ENCODE peak calls at places on chromosomes 11 and 22, in seven cellular contexts. C is body of pancreas, W is left lung, P is transverse colon, L is keratinocyte, Z is fibroblast of lung, R is thoracic aorta. X is an unnamed sample. For H3K27me3, the result is how much of the 10 kb centered on the place peaks cover.

GRCh38 chr11:57711414-57712255 is at the start of gene MED19:
- DNase-seq in C (peak), W (peak), P (peak), L (peak), Z (peak), R (peak), X (peak)

GRCh38 chr22:25110596-25110845 is 89.1 kb upstream of the CRYBB3 start:
- DNase-seq in C (no peak), W (no peak), P (no peak), L (no peak), Z (no peak), R (no peak), X (no peak)

GRCh38 chr11:86588566-86589090 is 83.8 kb downstream of the ME3 start:
- DNase-seq in C (no peak), W (peak), P (no peak), L (no peak), Z (peak), R (no peak), X (no peak)

GRCh38 chr11:128845334-128845780 is 21.7 kb downstream of the KCNJ1 start:
- DNase-seq in C (no peak), W (no peak), P (no peak), L (no peak), Z (no peak), R (no peak), X (no peak)

GRCh38 chr11:125036933-125037332 is 26.2 kb upstream of the SLC37A2 start:
- DNase-seq in C (no peak), W (no peak), P (no peak), L (no peak), Z (peak), R (no peak), X (peak)

GRCh38 chr22:36585841-36586240 is 56.9 kb upstream of the EIF3D start:
- DNase-seq in C (no peak), W (no peak), P (no peak), L (peak), Z (no peak), R (no peak), X (no peak)

GRCh38 chr22:39176067-39176621 is 23.7 kb upstream of the CBX7 start:
- DNase-seq in C (peak), W (peak), P (peak), L (no peak), Z (peak), R (no peak), X (no peak)

GRCh38 chr22:27896251-27896650 is 22.8 kb downstream of the PITPNB start:
- DNase-seq in C (no peak), W (no peak), P (peak), L (no peak), Z (no peak), R (no peak), X (no peak)

GRCh38 chr11:74490945-74491344 is 2.6 kb downstream of the LIPT2 start:
- DNase-seq in C (no peak), W (no peak), P (no peak), L (no peak), Z (no peak), R (no peak), X (no peak)

GRCh38 chr11:9681583-9682372 is 17.9 kb downstream of the SWAP70 start:
- DNase-seq in C (no peak), W (no peak), P (no peak), L (no peak), Z (no peak), R (no peak), X (no peak)

GRCh38 chr11:131666617-131667016 is 296.2 kb downstream of the NTM start:
- DNase-seq in C (no peak), W (no peak), P (no peak), L (no peak), Z (peak), R (no peak), X (no peak)

GRCh38 chr11:108125126-108125525 is 3.8 kb downstream of the ACAT1 start:
- DNase-seq in C (no peak), W (no peak), P (no peak), L (no peak), Z (no peak), R (no peak), X (no peak)

GRCh38 chr11:95338430-95338991 is 107.5 kb upstream of the SESN3 start:
- DNase-seq in C (no peak), W (peak), P (peak), L (no peak), Z (peak), R (no peak), X (no peak)

GRCh38 chr22:31650391-31650790 is 11.6 kb downstream of the PISD start:
- DNase-seq in C (no peak), W (no peak), P (no peak), L (no peak), Z (peak), R (no peak), X (peak)

GRCh38 chr11:12052676-12053605 is 44.5 kb upstream of the DKK3 start:
- DNase-seq in C (no peak), W (no peak), P (no peak), L (no peak), Z (no peak), R (no peak), X (no peak)

GRCh38 chr11:2779981-2780849 is 80.4 kb upstream of the KCNQ1OT1 start:
- DNase-seq in C (peak), W (peak), P (peak), L (no peak), Z (no peak), R (peak), X (no peak)

GRCh38 chr11:13669544-13670488 is 1.3 kb downstream of the FAR1 start:
- DNase-seq in C (no peak), W (no peak), P (no peak), L (no peak), Z (no peak), R (no peak), X (no peak)

GRCh38 chr11:123328281-123328680 is 101.8 kb upstream of the GRAMD1B start:
- DNase-seq in C (no peak), W (no peak), P (no peak), L (no peak), Z (no peak), R (no peak), X (no peak)

GRCh38 chr22:33600595-33600994 is 319.7 kb downstream of the LARGE1 start:
- DNase-seq in C (no peak), W (no peak), P (no peak), L (no peak), Z (no peak), R (no peak), X (no peak)

GRCh38 chr11:101096036-101096704 is 33.4 kb downstream of the PGR start:
- DNase-seq in C (no peak), W (no peak), P (no peak), L (no peak), Z (no peak), R (no peak), X (no peak)

GRCh38 chr11:72962084-72962483 is 147.9 kb downstream of the ATG16L2 start:
- DNase-seq in C (no peak), W (no peak), P (no peak), L (no peak), Z (peak), R (no peak), X (no peak)

GRCh38 chr22:48943567-48944432 is 883.9 kb downstream of the BRD1 start:
- DNase-seq in C (no peak), W (no peak), P (peak), L (no peak), Z (no peak), R (no peak), X (no peak)

GRCh38 chr11:57394203-57394602 is 3.8 kb upstream of the PRG2 start:
- DNase-seq in C (no peak), W (no peak), P (no peak), L (no peak), Z (no peak), R (no peak), X (no peak)

GRCh38 chr11:102144357-102145342 is 34.4 kb downstream of the YAP1 start:
- DNase-seq in C (no peak), W (no peak), P (peak), L (no peak), Z (peak), R (no peak), X (no peak)

GRCh38 chr11:11841121-11841604 is 609 bp upstream of the USP47 start:
- DNase-seq in C (no peak), W (peak), P (peak), L (no peak), Z (peak), R (no peak), X (no peak)

GRCh38 chr22:36763576-36763975 is 12.3 kb downstream of the IFT27 start:
- DNase-seq in C (no peak), W (peak), P (no peak), L (peak), Z (no peak), R (no peak), X (no peak)

GRCh38 chr22:38236786-38237185 is 35.0 kb downstream of the MAFF start:
- DNase-seq in C (no peak), W (no peak), P (no peak), L (no peak), Z (no peak), R (no peak), X (no peak)

GRCh38 chr11:93724090-93724489 is 17.2 kb downstream of the TAF1D start:
- DNase-seq in C (no peak), W (no peak), P (no peak), L (no peak), Z (no peak), R (no peak), X (no peak)
- H3K27me3 ChIP-seq in C (under half), W (under half), P (under half), L (under half), Z (under half), R (under half), X (under half)

GRCh38 chr11:65858354-65859133 is 564 bp upstream of the CFL1 start:
- DNase-seq in C (no peak), W (no peak), P (no peak), L (no peak), Z (no peak), R (no peak), X (no peak)

GRCh38 chr11:65860278-65861164 is at the start of gene MUS81:
- DNase-seq in C (peak), W (peak), P (peak), L (peak), Z (peak), R (peak), X (peak)

GRCh38 chr11:65859812-65860277 is 388 bp upstream of the MUS81 start:
- DNase-seq in C (no peak), W (no peak), P (peak), L (no peak), Z (no peak), R (no peak), X (no peak)

GRCh38 chr11:65857500-65858353 is at the start of gene CFL1:
- DNase-seq in C (peak), W (peak), P (peak), L (peak), Z (peak), R (peak), X (peak)

GRCh38 chr11:65859134-65859811 is 960 bp upstream of the MUS81 start:
- DNase-seq in C (peak), W (peak), P (peak), L (peak), Z (peak), R (peak), X (peak)
- TF ChIP-seq CTCF in C (no peak), W (no peak), P (peak), L (no peak), Z (no peak), R (no peak), X (peak)

GRCh38 chr11:31816467-31817053 is 5.4 kb upstream of the PAX6 start:
- DNase-seq in C (no peak), W (no peak), P (peak), L (no peak), Z (no peak), R (no peak), X (no peak)
- H3K27me3 ChIP-seq in C (half or more), W (half or more), P (half or more), L (half or more), Z (half or more), R (under half), X (half or more)

DNA sequence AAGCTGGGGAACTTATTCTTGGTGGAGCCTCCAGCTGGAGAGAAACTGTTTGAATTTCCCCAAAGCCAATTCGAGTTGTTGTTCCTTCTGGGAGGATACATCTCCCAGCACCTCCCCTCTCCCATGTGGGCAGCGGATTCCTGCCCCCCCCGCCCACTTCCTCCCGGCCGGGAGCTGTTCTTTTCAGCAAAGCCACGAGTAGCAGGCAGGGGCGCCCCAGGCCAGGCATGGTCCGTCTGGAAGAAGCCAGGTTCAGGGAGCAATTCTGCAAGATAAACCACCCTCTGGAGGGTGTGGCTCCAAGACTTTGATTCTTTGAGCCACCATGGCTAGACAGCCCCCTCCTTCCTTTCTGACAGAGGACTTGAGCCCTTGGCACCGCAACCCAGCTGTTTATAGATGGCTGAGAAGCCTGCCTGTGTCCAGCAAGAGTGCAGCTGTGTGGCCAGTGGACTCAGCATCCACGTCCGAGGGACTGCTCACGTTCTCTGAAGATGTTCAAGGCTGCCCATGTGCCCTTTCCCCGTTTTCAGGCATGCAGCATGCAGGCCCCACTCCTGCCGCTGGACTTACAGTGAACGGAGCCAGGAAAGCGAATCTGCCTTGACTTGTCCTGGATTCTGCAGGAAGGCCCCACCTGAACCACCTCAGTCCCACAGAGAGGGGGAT is 170.3 kb downstream of the CTTN start:
- DNase-seq in C (no peak), W (no peak), P (peak), L (no peak), Z (peak), R (no peak), X (no peak)
- TF ChIP-seq CTCF in C (no peak), W (peak), P (peak), L (no peak), Z (peak), R (peak), X (peak)

DNA sequence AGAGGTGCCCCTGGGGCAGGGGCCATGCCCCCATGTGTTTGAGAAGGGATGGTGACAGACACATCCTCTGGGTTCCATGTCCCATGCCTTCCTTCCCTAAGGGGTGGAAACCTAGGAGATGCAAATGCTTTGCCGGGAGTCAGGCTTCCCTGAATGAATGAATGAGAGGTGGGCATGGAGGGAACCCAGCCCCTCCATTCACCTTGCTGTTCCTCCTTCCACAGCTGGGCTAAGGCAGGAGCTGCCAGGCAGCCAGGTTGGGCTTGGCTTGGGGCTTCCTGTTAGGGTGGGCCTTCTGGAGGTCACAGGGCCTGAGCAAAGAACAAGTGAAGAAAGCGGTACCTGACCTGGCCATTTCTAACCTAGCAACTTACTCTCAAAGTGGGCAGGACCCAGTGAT is 926 bp downstream of the POU2F3 start:
- DNase-seq in C (no peak), W (no peak), P (no peak), L (no peak), Z (no peak), R (no peak), X (no peak)
- H3K27me3 ChIP-seq in C (under half), W (half or more), P (half or more), L (half or more), Z (under half), R (under half), X (under half)

X was measured in kidney epithelial cell.